ENCODE peak calls at places on chromosomes 6 and 20, in seven cellular contexts. M is pancreas, F is prostate gland, J is body of pancreas, K is K562, Z is keratinocyte, S is lower lobe of right lung. R is an unnamed sample.

GRCh38 chr20:13817342-13817741 is 32.5 kb downstream of the NDUFAF5 start:
- DNase-seq in M (no peak), F (no peak), J (no peak), K (no peak), Z (no peak), S (no peak), R (no peak)

GRCh38 chr6:136087986-136088385 is 162.1 kb downstream of the MTFR2 start:
- DNase-seq in M (no peak), F (no peak), J (no peak), K (no peak), Z (no peak), S (no peak), R (no peak)

GRCh38 chr6:135537782-135538301 is 40.3 kb upstream of the AHI1 start:
- DNase-seq in M (no peak), F (no peak), J (no peak), K (no peak), Z (peak), S (no peak), R (no peak)

GRCh38 chr6:148146717-148147116 is 195.9 kb upstream of the SASH1 start:
- DNase-seq in M (no peak), F (no peak), J (no peak), K (no peak), Z (no peak), S (no peak), R (peak)

GRCh38 chr20:4084096-4084495 is 68.7 kb upstream of the RNF24 start:
- DNase-seq in M (no peak), F (no peak), J (no peak), K (no peak), Z (no peak), S (no peak), R (no peak)

GRCh38 chr20:62362991-62363919 is 3.9 kb downstream of the LAMA5 start:
- DNase-seq in M (peak), F (peak), J (no peak), K (no peak), Z (no peak), S (peak), R (no peak)

GRCh38 chr6:33702345-33702977 is 9.0 kb downstream of the UQCC2 start:
- DNase-seq in M (peak), F (no peak), J (peak), K (peak), Z (no peak), S (peak), R (peak)

GRCh38 chr6:373773-374724 is 17.5 kb upstream of the IRF4 start:
- DNase-seq in M (no peak), F (no peak), J (no peak), K (no peak), Z (no peak), S (no peak), R (no peak)

GRCh38 chr20:14449323-14449722 is 111.9 kb upstream of the FLRT3 start:
- DNase-seq in M (no peak), F (no peak), J (no peak), K (no peak), Z (peak), S (no peak), R (no peak)

DNA sequence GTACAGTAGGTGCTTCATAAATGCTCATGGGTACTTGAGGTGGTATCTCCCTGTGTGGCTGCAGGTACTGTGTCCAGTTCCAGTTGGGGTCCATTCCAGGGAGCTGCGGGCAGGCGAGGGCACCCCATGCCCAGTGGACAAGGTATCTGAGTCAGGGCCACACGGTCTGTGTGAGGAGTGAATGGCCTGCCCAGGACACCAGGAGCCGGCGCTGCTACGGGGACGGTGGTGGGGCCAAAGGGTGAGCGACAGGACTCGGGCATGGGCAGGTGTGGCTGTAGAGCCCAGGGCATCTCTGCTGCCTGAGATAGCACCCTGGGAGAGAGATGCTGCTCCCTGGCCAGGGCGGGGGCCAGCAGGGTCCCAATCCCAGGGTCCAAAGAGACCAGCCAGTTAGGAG is 57.6 kb upstream of the ZNFX1 start:
- DNase-seq in M (no peak), F (no peak), J (no peak), K (no peak), Z (no peak), S (no peak), R (no peak)
- H3K27ac ChIP-seq in M (no peak), F (no peak), J (no peak), K (no peak), Z (no peak), S (no peak), R (no peak)

GRCh38 chr6:25889877-25890853 is 16.1 kb upstream of the SLC17A3 start:
- DNase-seq in M (peak), F (peak), J (peak), K (peak), Z (no peak), S (no peak), R (peak)
- TF ChIP-seq CTCF in M (peak), F (peak), J (peak), K (peak), Z (peak), S (peak), R (peak)

GRCh38 chr6:84421031-84421430 is 193.6 kb upstream of the CEP162 start:
- DNase-seq in M (no peak), F (no peak), J (no peak), K (no peak), Z (no peak), S (no peak), R (no peak)

GRCh38 chr6:84426002-84426705 is 198.7 kb upstream of the CEP162 start:
- DNase-seq in M (no peak), F (no peak), J (no peak), K (no peak), Z (no peak), S (no peak), R (no peak)

GRCh38 chr6:84428300-84428907 is 201.0 kb upstream of the CEP162 start:
- DNase-seq in M (peak), F (no peak), J (peak), K (peak), Z (no peak), S (peak), R (peak)

GRCh38 chr6:84422380-84422968 is 195.0 kb upstream of the CEP162 start:
- DNase-seq in M (peak), F (no peak), J (peak), K (peak), Z (no peak), S (peak), R (peak)

GRCh38 chr6:84424956-84425355 is 197.5 kb upstream of the CEP162 start:
- DNase-seq in M (no peak), F (no peak), J (no peak), K (no peak), Z (no peak), S (no peak), R (no peak)
- H3K4me3 ChIP-seq in M (no peak), F (no peak), J (no peak), K (no peak), Z (no peak), S (no peak), R (no peak)

DNA sequence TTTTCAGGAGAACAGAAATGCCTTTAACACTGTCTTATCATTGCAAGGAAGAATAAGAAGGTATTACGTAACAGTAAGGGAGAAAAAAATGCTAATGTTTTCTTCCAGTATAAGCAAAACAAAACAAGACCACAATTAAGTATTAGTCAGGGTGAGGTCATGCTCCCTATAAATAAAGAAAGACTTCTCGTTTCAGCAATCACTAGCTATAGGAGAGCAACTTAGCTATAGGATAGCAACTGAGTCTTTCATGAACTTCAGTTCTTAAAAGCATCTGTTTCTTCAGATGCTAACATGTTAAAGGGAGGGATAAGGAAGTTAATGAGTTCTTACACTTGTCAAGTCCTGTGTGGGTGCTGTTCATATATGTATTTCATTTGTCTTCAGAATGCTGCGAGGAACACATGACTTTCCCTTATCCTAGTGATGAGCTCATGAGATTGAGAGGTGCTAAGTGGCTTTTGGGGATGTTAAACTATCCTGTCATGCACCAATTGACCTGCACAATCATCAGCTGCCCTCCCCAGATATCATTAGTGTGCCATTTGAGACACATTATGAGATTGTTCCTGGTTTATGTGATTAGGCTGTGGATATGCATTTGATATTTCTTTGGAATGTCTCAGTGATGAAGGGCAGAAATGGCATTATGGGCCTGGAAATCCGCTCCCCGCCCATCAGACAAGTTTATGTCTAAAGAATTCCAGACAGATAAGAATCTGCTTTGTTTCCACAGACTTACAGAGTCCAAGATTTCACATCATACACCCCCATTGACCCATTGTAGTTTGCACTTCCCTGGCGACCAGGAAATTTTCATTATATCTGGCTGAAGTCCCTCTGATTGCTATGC is 37.4 kb downstream of the LAMA4 start:
- DNase-seq in M (no peak), F (no peak), J (no peak), K (no peak), Z (peak), S (no peak), R (peak)
- H3K27ac ChIP-seq in M (no peak), F (no peak), J (no peak), K (no peak), Z (no peak), S (peak), R (no peak)

DNA sequence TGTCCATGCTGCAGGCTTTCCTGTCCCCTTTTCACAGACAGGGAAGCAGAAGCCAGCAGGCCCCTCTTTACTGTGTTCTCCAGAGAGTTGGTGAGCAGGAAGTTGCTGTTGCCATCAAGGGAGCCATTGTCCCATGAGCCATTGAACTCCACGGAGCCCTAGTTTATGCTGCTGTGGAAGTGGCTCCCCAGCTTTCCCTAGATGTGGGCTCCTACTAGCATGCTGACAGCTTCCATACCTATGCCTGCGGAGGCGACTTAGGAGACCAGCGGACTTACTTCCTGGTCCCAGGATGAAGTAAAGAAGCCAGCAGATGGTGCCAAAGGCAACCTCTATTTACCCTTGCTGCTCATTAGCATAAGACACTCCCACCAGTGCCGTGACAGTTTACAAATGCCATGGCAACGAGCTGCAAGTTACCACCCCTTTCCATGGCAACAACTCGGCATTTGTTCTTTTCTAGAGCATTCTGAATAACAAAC is 30.8 kb upstream of the FKBP1A start:
- DNase-seq in M (peak), F (peak), J (peak), K (peak), Z (no peak), S (peak), R (peak)
- TF ChIP-seq CTCF in M (no peak), F (no peak), J (no peak), K (peak), Z (peak), S (no peak), R (peak)

DNA sequence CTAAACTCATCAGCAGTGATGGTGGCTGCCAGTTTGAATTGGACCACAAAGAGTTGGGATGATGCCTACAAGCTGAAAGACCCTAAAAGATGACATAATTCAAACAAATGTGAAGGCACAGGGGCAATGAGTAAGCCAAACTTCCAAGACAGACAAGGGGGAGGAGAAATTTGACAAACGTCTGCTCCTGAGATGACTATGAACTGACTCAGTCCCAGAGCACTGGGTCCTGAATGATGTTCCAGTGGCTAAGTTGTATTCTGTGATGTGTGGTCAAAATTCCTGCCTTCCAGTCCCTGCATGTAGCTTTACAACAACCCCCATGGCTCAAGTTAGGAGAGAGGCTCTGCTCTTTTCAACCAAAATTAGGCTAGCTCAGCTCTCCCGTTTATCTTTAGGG is 86.1 kb upstream of the SIRPA start:
- DNase-seq in M (no peak), F (no peak), J (no peak), K (no peak), Z (peak), S (no peak), R (no peak)
- H3K4me3 ChIP-seq in M (no peak), F (no peak), J (no peak), K (no peak), Z (no peak), S (no peak), R (no peak)

GRCh38 chr20:12170406-12170805 is 252.7 kb downstream of the BTBD3 start:
- DNase-seq in M (no peak), F (no peak), J (no peak), K (no peak), Z (no peak), S (no peak), R (no peak)
- H3K27ac ChIP-seq in M (no peak), F (no peak), J (no peak), K (no peak), Z (no peak), S (no peak), R (no peak)

DNA sequence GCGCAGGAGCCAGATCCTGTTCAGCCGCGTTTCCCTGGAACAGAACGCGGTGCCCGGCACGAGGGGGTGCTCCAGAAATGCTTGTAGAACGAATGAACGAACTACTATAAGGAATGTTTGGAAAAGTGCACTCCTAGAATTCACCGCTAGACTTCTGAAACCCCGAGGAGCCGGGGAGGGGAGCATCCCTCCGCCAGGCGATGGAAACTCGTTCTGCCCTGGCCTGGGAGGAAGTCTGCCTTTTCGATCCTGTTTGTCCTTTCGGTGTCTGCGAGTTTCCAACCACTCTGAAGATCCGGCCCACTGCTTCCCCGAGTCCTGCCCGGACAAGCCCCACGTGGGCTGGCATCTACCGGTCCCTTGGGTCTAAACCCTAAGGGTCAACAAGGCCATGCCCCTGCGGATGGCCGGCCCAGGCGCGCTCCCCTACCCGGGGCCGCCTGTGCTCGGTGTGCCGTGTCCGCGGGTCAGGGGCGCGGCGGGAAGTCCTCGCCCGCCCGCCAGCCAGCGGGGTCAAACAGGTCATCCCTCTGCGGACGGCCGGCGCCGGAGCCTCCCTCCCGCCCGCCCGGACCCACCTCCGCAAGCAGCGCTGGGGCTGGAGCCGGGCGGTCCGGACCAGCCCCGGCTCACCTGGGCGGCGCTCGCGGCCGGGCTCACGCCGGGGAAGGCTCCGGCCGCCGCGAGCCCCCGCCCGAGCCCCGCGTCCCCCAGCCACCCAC is 521 bp downstream of the SULF2 start:
- DNase-seq in M (peak), F (peak), J (no peak), K (no peak), Z (no peak), S (no peak), R (peak)
- TF ChIP-seq CTCF in M (no peak), F (peak), J (no peak), K (no peak), Z (peak), S (no peak), R (peak)

GRCh38 chr6:132443206-132443605 is 41.9 kb upstream of the MOXD1 start:
- DNase-seq in M (no peak), F (no peak), J (no peak), K (no peak), Z (no peak), S (no peak), R (peak)

GRCh38 chr6:132446842-132447241 is 45.6 kb upstream of the MOXD1 start:
- DNase-seq in M (no peak), F (no peak), J (no peak), K (no peak), Z (no peak), S (no peak), R (no peak)

GRCh38 chr6:132446136-132446535 is 44.9 kb upstream of the MOXD1 start:
- DNase-seq in M (no peak), F (no peak), J (no peak), K (no peak), Z (no peak), S (no peak), R (no peak)

DNA sequence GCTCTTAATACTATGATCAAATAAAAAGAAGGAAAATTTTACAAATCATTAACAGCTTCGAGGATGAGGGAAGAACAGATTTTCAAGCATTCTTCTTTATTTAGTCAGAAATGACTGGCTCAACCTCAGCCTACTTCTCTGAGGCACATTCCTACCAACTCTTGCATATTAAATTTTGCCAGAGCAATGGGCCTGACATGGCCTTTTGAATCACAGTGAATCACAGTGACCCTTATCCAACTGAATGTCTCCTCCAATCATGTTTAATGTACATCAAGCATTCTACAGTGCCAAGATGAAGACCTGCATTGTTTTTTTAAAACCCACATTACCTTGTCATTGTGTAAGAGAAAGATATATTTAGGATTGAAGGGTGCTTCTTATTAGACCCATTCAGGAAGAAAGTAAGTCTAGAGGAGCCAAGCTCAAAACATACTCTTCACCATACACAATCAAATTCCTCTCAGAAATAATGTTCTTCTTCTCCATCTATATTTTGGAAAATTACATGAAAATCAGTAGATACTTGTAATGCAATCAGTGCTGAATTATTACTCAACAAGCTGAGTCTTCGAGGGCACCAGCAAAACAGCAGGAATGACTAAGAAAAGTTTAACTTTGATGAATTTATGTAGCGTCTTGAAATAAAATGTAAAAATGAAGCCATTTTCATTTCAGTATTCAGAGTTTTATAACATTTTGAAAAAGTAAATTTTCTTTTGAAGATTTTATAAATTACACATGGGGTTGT is 44.1 kb upstream of the MOXD1 start:
- DNase-seq in M (no peak), F (no peak), J (no peak), K (no peak), Z (peak), S (no peak), R (no peak)
- H3K4me3 ChIP-seq in M (no peak), F (no peak), J (no peak), K (no peak), Z (no peak), S (no peak), R (no peak)